ENCODE peak calls at places on chromosomes 1 and 21, in seven cellular contexts. M, B, E, W, O, N and H are unnamed samples.

GRCh38 chr1:94463765-94464330 is 45.7 kb downstream of the ABCD3 start:
- DNase-seq in M (no peak), N (peak; percentile 63), E (no peak), W (no peak), O (peak; percentile 30), B (no peak), H (no peak)

GRCh38 chr1:203536575-203536974 is 42.6 kb downstream of the OPTC start:
- DNase-seq in M (no peak), N (no peak), B (no peak), O (no peak), E (no peak), W (no peak), H (no peak)

GRCh38 chr1:65613884-65614283 is 178.8 kb upstream of the PDE4B start:
- DNase-seq in W (no peak), M (no peak), B (no peak), O (no peak), N (no peak), E (no peak), H (no peak)

GRCh38 chr1:93988634-93989350 is 79.6 kb upstream of the GCLM start:
- DNase-seq in O (peak; percentile 98), E (no peak), M (no peak), B (no peak), W (no peak), N (peak; percentile 69), H (no peak)

GRCh38 chr21:42751866-42752265 is 98.4 kb downstream of the PDE9A start:
- DNase-seq in N (no peak), O (no peak), W (peak; percentile 40), B (no peak), M (no peak), E (no peak), H (peak; percentile 55)

GRCh38 chr1:3018051-3018471 is 3.2 kb upstream of the ACTRT2 start:
- DNase-seq in M (no peak), N (no peak), E (peak; percentile 3), W (no peak), B (no peak), O (no peak), H (no peak)

GRCh38 chr1:117051224-117052064 is 8.7 kb upstream of the TTF2 start:
- DNase-seq in B (no peak), O (no peak), M (no peak), W (no peak), E (no peak), N (peak; percentile 13), H (no peak)

GRCh38 chr1:246794261-246795093 is 70.3 kb downstream of the SCCPDH start:
- DNase-seq in M (no peak), W (no peak), O (peak; percentile 6), E (no peak), N (peak; percentile 58), B (no peak), H (no peak)

GRCh38 chr1:29669488-29669871 is 433.2 kb downstream of the PTPRU start:
- DNase-seq in E (no peak), O (no peak), B (no peak), N (no peak), W (no peak), M (no peak), H (no peak)

GRCh38 chr1:21189906-21190500 is 13.3 kb upstream of the EIF4G3 start:
- DNase-seq in N (no peak), O (no peak), M (no peak), B (no peak), W (no peak), E (no peak), H (no peak)

GRCh38 chr1:29579821-29580425 is 343.6 kb downstream of the PTPRU start:
- DNase-seq in O (peak; percentile 96), N (peak; percentile 37), E (no peak), B (no peak), W (no peak), M (no peak), H (no peak)

GRCh38 chr1:53344921-53345838 is 17.3 kb upstream of the LRP8 start:
- DNase-seq in M (peak; percentile 3), N (no peak), B (no peak), O (no peak), W (no peak), E (no peak), H (peak; percentile 22)

GRCh38 chr1:71343686-71344416 is 263.0 kb upstream of the ZRANB2 start:
- DNase-seq in B (no peak), M (no peak), N (no peak), W (no peak), E (no peak), O (no peak), H (no peak)

GRCh38 chr1:97986041-97987005 is 65.5 kb upstream of the DPYD start:
- DNase-seq in W (no peak), B (no peak), M (no peak), O (peak; percentile 26), E (no peak), N (no peak), H (no peak)

GRCh38 chr1:41540886-41541591 is 56.6 kb upstream of the EDN2 start:
- DNase-seq in B (no peak), M (no peak), N (no peak), E (no peak), W (no peak), O (peak; percentile 61), H (no peak)

GRCh38 chr1:161501234-161501633 is 4.0 kb upstream of the FCGR2A start:
- DNase-seq in M (no peak), B (no peak), W (no peak), E (no peak), N (no peak), O (no peak), H (no peak)

GRCh38 chr1:25544819-25545218 is 1.4 kb downstream of the LDLRAP1 start:
- DNase-seq in O (no peak), N (no peak), W (peak; percentile 55), M (peak; percentile 44), B (no peak), E (no peak), H (no peak)

GRCh38 chr1:43764581-43764980 is 57.2 kb downstream of the ST3GAL3 start:
- DNase-seq in O (no peak), E (no peak), M (no peak), B (no peak), N (no peak), W (no peak), H (no peak)

GRCh38 chr1:7500381-7501258 is 270.5 kb upstream of the VAMP3 start:
- DNase-seq in W (peak; percentile 30), B (no peak), O (no peak), M (peak; percentile 10), N (no peak), E (no peak), H (no peak)

GRCh38 chr1:225343618-225344017 is 84.2 kb downstream of the LBR start:
- DNase-seq in O (peak; percentile 6), N (peak; percentile 17), E (no peak), B (no peak), M (no peak), W (no peak), H (no peak)

GRCh38 chr1:68485431-68486022 is 11.4 kb downstream of the DEPDC1 start:
- DNase-seq in W (no peak), M (no peak), O (no peak), B (no peak), N (no peak), E (no peak), H (no peak)

GRCh38 chr1:17732475-17732874 is 22.7 kb upstream of the ACTL8 start:
- DNase-seq in B (no peak), N (peak; percentile 16), W (no peak), E (no peak), M (no peak), O (peak; percentile 78), H (no peak)

GRCh38 chr1:247465796-247466195 is 7.9 kb upstream of the OR2B11 start:
- DNase-seq in N (no peak), E (no peak), W (no peak), O (no peak), B (no peak), M (no peak), H (no peak)

GRCh38 chr1:202135221-202135721 is 9.3 kb downstream of the ARL8A start:
- DNase-seq in N (peak; percentile 68), B (peak; percentile 34), M (no peak), O (peak; percentile 35), W (no peak), E (peak; percentile 42), H (no peak)

GRCh38 chr21:26637346-26637745 is 64.3 kb upstream of the CYYR1 start:
- DNase-seq in N (peak; percentile 12), W (no peak), B (no peak), O (no peak), E (no peak), M (no peak), H (no peak)

GRCh38 chr1:6275826-6276764 is 15.2 kb upstream of the GPR153 start:
- DNase-seq in O (peak; percentile 78), W (peak; percentile 86), N (peak; percentile 93), M (no peak), B (no peak), E (peak; percentile 65), H (no peak)

GRCh38 chr1:44641126-44642102 is 32.9 kb downstream of the TMEM53 start:
- DNase-seq in M (no peak), B (no peak), O (no peak), W (no peak), E (no peak), N (no peak), H (no peak)

DNA sequence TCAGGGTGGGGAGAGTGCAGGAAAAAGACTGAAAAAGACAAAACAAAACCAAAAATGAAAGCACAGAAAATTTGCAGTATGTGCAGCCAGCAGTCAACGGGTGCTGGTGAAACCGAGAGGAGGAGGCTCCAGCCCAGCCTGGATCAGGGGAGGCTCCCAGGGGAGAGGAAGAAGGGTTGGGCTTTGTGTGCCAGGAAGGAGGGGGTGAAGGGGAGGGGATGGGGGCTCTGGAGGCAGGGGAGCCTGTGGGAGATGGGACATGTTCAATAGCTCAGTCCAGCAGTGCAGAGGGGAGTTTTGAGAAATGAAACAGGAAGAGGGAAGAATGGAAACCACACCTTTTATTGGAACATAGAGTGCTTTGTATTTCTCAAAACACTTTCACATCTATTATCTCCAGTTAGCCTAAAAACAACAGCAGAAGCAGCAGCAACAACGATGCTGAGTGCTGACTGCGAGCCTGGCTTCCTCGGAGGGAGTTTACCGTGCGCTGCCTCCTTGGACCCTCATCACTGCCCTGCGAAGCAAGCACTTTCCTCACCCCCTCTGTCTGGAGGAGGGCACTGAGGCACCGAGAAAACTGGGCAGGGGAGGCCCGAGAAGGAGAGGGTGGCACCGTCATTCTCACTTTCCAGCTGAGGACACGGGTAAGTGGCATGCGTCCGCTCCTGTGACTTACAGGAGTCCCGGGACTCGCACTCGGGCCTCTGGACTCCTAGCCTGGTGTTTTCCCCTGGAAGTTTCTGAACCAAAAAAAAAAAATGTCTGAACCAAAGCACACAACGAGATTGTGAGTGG is 62.9 kb downstream of the MDM4 start:
- DNase-seq in B (no peak), N (peak; percentile 18), O (no peak), E (peak; percentile 40), W (peak; percentile 65), M (no peak), H (no peak)
- H3K4me1 ChIP-seq in B (peaks cover 4% of the 10 kb centered on the region), N (peaks cover 6% of the 10 kb centered on the region), O (no peaks in the 10 kb centered on the region), E (peaks cover 2% of the 10 kb centered on the region), W (no peaks in the 10 kb centered on the region), M (no peaks in the 10 kb centered on the region), H (no peaks in the 10 kb centered on the region)

GRCh38 chr21:45182958-45183357 is 104.7 kb downstream of the POFUT2 start:
- DNase-seq in O (no peak), N (no peak), B (no peak), M (no peak), W (no peak), E (no peak), H (no peak)
- H3K27ac ChIP-seq in O (no peak overlapping the region), N (no peak overlapping the region), B (no peak overlapping the region), M (no peak overlapping the region), W (no peak overlapping the region), E (no peak overlapping the region), H (no peak overlapping the region)

GRCh38 chr1:39845569-39846566 is 37.4 kb downstream of the TRIT1 start:
- DNase-seq in O (peak; percentile 88), B (peak; percentile 83), W (peak; percentile 86), M (peak; percentile 82), N (peak; percentile 87), E (peak; percentile 81), H (peak; percentile 86)
- H3K4me1 ChIP-seq in O (peaks cover 14% of the 10 kb centered on the region), B (peaks cover 46% of the 10 kb centered on the region), W (peaks cover 18% of the 10 kb centered on the region), M (no peaks in the 10 kb centered on the region), N (peaks cover 8% of the 10 kb centered on the region), E (no peaks in the 10 kb centered on the region), H (peaks cover 38% of the 10 kb centered on the region)

GRCh38 chr21:38944903-38945302 is 139.2 kb downstream of the ETS2 start:
- DNase-seq in E (no peak), O (no peak), W (no peak), M (no peak), N (no peak), B (no peak), H (no peak)
- H3K27ac ChIP-seq in E (no peak overlapping the region), O (no peak overlapping the region), W (no peak overlapping the region), M (no peak overlapping the region), N (no peak overlapping the region), B (no peak overlapping the region), H (no peak overlapping the region)